ENCODE peak calls at places on chromosomes 5 and 9, in ten cellular contexts. X is stimulated activated CD4-positive, alpha-beta T cell treated with anti-CD3 and anti-CD28 coated beads, Interleukin-1b, Interleukin-23, amount 100 ng/mL, for 24 hours; J is upper lobe of right lung; Z is MM.1S; C is H7; O is ovary; R is left lobe of liver; K is endothelial cell of umbilical vein; L is psoas muscle; W is activated T-helper 1 cell treated with anti-CD3 and anti-CD28 coated beads, Interleukin-12 subunit alpha, Interleukin-12 subunit beta, Interleukin-2, Interleukin-4 antibody, amounts not matched to agents 30 ng/mL and 10 ng/mL and 1 ng/mL, durations not matched to agents 14 hours and 24 hours and 36 hours. S is an unnamed sample.

GRCh38 chr9:132749316-132749715 is 79.1 kb downstream of the GTF3C4 start:
- DNase-seq in X (no peak), J (peak), Z (no peak), C (no peak), O (no peak), R (no peak), K (no peak), L (no peak), W (no peak), S (peak)

GRCh38 chr9:14236586-14236985 is 77.4 kb downstream of the NFIB start:
- DNase-seq in X (no peak), J (no peak), Z (no peak), C (no peak), O (no peak), R (no peak), K (peak), L (no peak), W (no peak), S (no peak)

GRCh38 chr9:83130541-83130940 is 67.6 kb upstream of the RASEF start:
- DNase-seq in X (no peak), J (no peak), Z (no peak), C (no peak), O (no peak), R (no peak), K (no peak), L (no peak), W (no peak), S (no peak)

GRCh38 chr9:76255781-76256455 is 138.3 kb downstream of the RFK start:
- DNase-seq in X (no peak), J (no peak), Z (no peak), C (no peak), O (peak), R (peak), K (no peak), L (peak), W (no peak), S (no peak)

GRCh38 chr5:89703799-89704198 is 705.8 kb downstream of the CETN3 start:
- DNase-seq in X (no peak), J (no peak), Z (no peak), C (peak), O (no peak), R (no peak), K (no peak), L (no peak), W (no peak), S (no peak)

GRCh38 chr9:129283290-129283691 is 105.2 kb upstream of the IER5L start:
- DNase-seq in X (no peak), J (peak), Z (no peak), C (no peak), O (peak), R (peak), K (no peak), L (no peak), W (no peak), S (no peak)

GRCh38 chr5:956941-957729 is 51.5 kb upstream of the NKD2 start:
- DNase-seq in X (no peak), J (peak), Z (peak), C (peak), O (no peak), R (peak), K (peak), L (peak), W (peak), S (peak)

GRCh38 chr5:10331341-10331796 is 22.1 kb upstream of the MARCHF6 start:
- DNase-seq in X (no peak), J (peak), Z (no peak), C (no peak), O (peak), R (peak), K (no peak), L (peak), W (no peak), S (no peak)

GRCh38 chr5:36239370-36240293 is 2.1 kb downstream of the NADK2 start:
- DNase-seq in X (no peak), J (no peak), Z (peak), C (no peak), O (no peak), R (no peak), K (no peak), L (no peak), W (no peak), S (no peak)

GRCh38 chr9:122445155-122445749 is 32.5 kb downstream of the OR1J1 start:
- DNase-seq in X (no peak), J (no peak), Z (no peak), C (no peak), O (no peak), R (no peak), K (peak), L (no peak), W (no peak), S (no peak)

GRCh38 chr5:81420039-81420667 is 26.2 kb upstream of the ACOT12 start:
- DNase-seq in X (no peak), J (no peak), Z (no peak), C (no peak), O (no peak), R (no peak), K (peak), L (no peak), W (peak), S (no peak)

GRCh38 chr5:148457183-148457620 is 73.4 kb downstream of the FBXO38 start:
- DNase-seq in X (no peak), J (no peak), Z (no peak), C (no peak), O (no peak), R (no peak), K (peak), L (no peak), W (no peak), S (no peak)

GRCh38 chr5:127647361-127647958 is 1.4 kb upstream of the CTXN3 start:
- DNase-seq in X (no peak), J (no peak), Z (no peak), C (no peak), O (no peak), R (no peak), K (no peak), L (no peak), W (no peak), S (no peak)

GRCh38 chr5:129593525-129593924 is 133.4 kb downstream of the ADAMTS19 start:
- DNase-seq in X (no peak), J (no peak), Z (peak), C (no peak), O (no peak), R (no peak), K (no peak), L (no peak), W (no peak), S (no peak)

GRCh38 chr5:122649080-122649479 is 125.8 kb upstream of the SNX2 start:
- DNase-seq in X (no peak), J (no peak), Z (no peak), C (no peak), O (no peak), R (no peak), K (no peak), L (no peak), W (no peak), S (no peak)

GRCh38 chr5:88940712-88941111 is 57.7 kb upstream of the MEF2C start:
- DNase-seq in X (no peak), J (no peak), Z (peak), C (no peak), O (no peak), R (no peak), K (no peak), L (no peak), W (no peak), S (no peak)

GRCh38 chr5:108924457-108924961 is 176.8 kb downstream of the FER start:
- DNase-seq in X (no peak), J (no peak), Z (peak), C (peak), O (no peak), R (no peak), K (no peak), L (no peak), W (no peak), S (no peak)

GRCh38 chr5:5293029-5293428 is 129.4 kb upstream of the ICE1 start:
- DNase-seq in X (no peak), J (no peak), Z (no peak), C (peak), O (no peak), R (no peak), K (no peak), L (no peak), W (no peak), S (no peak)

GRCh38 chr5:97752871-97753270 is 569.8 kb upstream of the RIOK2 start:
- DNase-seq in X (no peak), J (no peak), Z (no peak), C (no peak), O (no peak), R (no peak), K (no peak), L (no peak), W (no peak), S (no peak)

GRCh38 chr9:27523141-27523540 is 949 bp upstream of the IFNK start:
- DNase-seq in X (no peak), J (no peak), Z (no peak), C (no peak), O (no peak), R (no peak), K (no peak), L (no peak), W (no peak), S (no peak)

GRCh38 chr5:135864503-135865443 is 30.3 kb downstream of the SLC25A48 start:
- DNase-seq in X (no peak), J (no peak), Z (no peak), C (no peak), O (no peak), R (no peak), K (no peak), L (peak), W (no peak), S (no peak)

GRCh38 chr5:117590944-117591343 is 1016.3 kb upstream of the SEMA6A start:
- DNase-seq in X (no peak), J (no peak), Z (peak), C (peak), O (no peak), R (no peak), K (no peak), L (no peak), W (no peak), S (no peak)

GRCh38 chr5:72497823-72498222 is 9.4 kb downstream of the ZNF366 start:
- DNase-seq in X (no peak), J (no peak), Z (no peak), C (no peak), O (no peak), R (no peak), K (no peak), L (no peak), W (no peak), S (no peak)

GRCh38 chr5:179147991-179148702 is 88.0 kb downstream of the ZNF354C start:
- DNase-seq in X (no peak), J (no peak), Z (no peak), C (no peak), O (no peak), R (no peak), K (no peak), L (peak), W (no peak), S (no peak)

GRCh38 chr5:132294728-132295504 is 722 bp downstream of the SLC22A4 start:
- DNase-seq in X (peak), J (peak), Z (peak), C (peak), O (peak), R (peak), K (peak), L (peak), W (peak), S (peak)

GRCh38 chr9:7239708-7240107 is 481.9 kb downstream of the KDM4C start:
- DNase-seq in X (no peak), J (no peak), Z (no peak), C (no peak), O (no peak), R (no peak), K (no peak), L (no peak), W (no peak), S (no peak)

GRCh38 chr5:137753986-137754235 is 252 bp downstream of the HNRNPA0 start:
- DNase-seq in X (no peak), J (no peak), Z (no peak), C (no peak), O (no peak), R (no peak), K (no peak), L (no peak), W (no peak), S (no peak)

GRCh38 chr5:16866795-16867584 is 69.1 kb downstream of the MYO10 start:
- DNase-seq in X (no peak), J (peak), Z (no peak), C (peak), O (no peak), R (no peak), K (no peak), L (no peak), W (no peak), S (no peak)

GRCh38 chr9:14909631-14910177 is 524 bp downstream of the FREM1 start:
- DNase-seq in X (no peak), J (no peak), Z (no peak), C (no peak), O (no peak), R (no peak), K (peak), L (no peak), W (no peak), S (no peak)

S was measured in RWPE2.